ENCODE peak calls at places on chromosome 5, in six cellular contexts. One of them, this sample, is unnamed.

GRCh38 chr5:149285153-149285552 is 13.5 kb downstream of the AFAP1L1 start:
- DNase-seq in HFFc6: no peak
- DNase-seq in left colon: no peak
- DNase-seq in iPS-NIHi11: no peak
- DNase-seq in ACHN: no peak
- DNase-seq in NAMALWA: no peak
- DNase-seq in this sample: no peak

GRCh38 chr5:134203630-134204029 is 22.2 kb downstream of the PPP2CA start:
- DNase-seq in HFFc6: no peak
- DNase-seq in left colon: no peak
- DNase-seq in iPS-NIHi11: no peak
- DNase-seq in ACHN: no peak
- DNase-seq in NAMALWA: no peak
- DNase-seq in this sample: no peak

GRCh38 chr5:158848634-158849033 is 251.1 kb downstream of the EBF1 start:
- DNase-seq in HFFc6: no peak
- DNase-seq in left colon: no peak
- DNase-seq in iPS-NIHi11: no peak
- DNase-seq in ACHN: no peak
- DNase-seq in NAMALWA: peak
- DNase-seq in this sample: no peak

GRCh38 chr5:149060325-149060724 is 2.5 kb downstream of the SH3TC2 start:
- DNase-seq in HFFc6: peak
- DNase-seq in left colon: peak
- DNase-seq in iPS-NIHi11: no peak
- DNase-seq in ACHN: peak
- DNase-seq in NAMALWA: no peak
- DNase-seq in this sample: peak

GRCh38 chr5:159620853-159621540 is 290.7 kb upstream of the IL12B start:
- DNase-seq in HFFc6: no peak
- DNase-seq in left colon: no peak
- DNase-seq in iPS-NIHi11: no peak
- DNase-seq in ACHN: no peak
- DNase-seq in NAMALWA: no peak
- DNase-seq in this sample: no peak

GRCh38 chr5:27316283-27316675 is 277.9 kb upstream of the CDH9 start:
- DNase-seq in HFFc6: peak
- DNase-seq in left colon: no peak
- DNase-seq in iPS-NIHi11: no peak
- DNase-seq in ACHN: peak
- DNase-seq in NAMALWA: no peak
- DNase-seq in this sample: no peak

GRCh38 chr5:151127926-151128325 is 29.7 kb downstream of the ANXA6 start:
- DNase-seq in HFFc6: no peak
- DNase-seq in left colon: no peak
- DNase-seq in iPS-NIHi11: no peak
- DNase-seq in ACHN: no peak
- DNase-seq in NAMALWA: no peak
- DNase-seq in this sample: no peak

GRCh38 chr5:111755942-111756353 is 1.0 kb downstream of the NREP start:
- DNase-seq in HFFc6: peak
- DNase-seq in left colon: no peak
- DNase-seq in iPS-NIHi11: no peak
- DNase-seq in ACHN: no peak
- DNase-seq in NAMALWA: peak
- DNase-seq in this sample: no peak

GRCh38 chr5:50580506-50580905 is 85.9 kb upstream of the PARP8 start:
- DNase-seq in HFFc6: no peak
- DNase-seq in left colon: no peak
- DNase-seq in iPS-NIHi11: no peak
- DNase-seq in ACHN: no peak
- DNase-seq in NAMALWA: no peak
- DNase-seq in this sample: no peak

GRCh38 chr5:79183617-79184016 is 52.3 kb upstream of the JMY start:
- DNase-seq in HFFc6: no peak
- DNase-seq in left colon: no peak
- DNase-seq in iPS-NIHi11: no peak
- DNase-seq in ACHN: no peak
- DNase-seq in NAMALWA: no peak
- DNase-seq in this sample: no peak

GRCh38 chr5:78555870-78556269 is 92.7 kb downstream of the LHFPL2 start:
- DNase-seq in HFFc6: no peak
- DNase-seq in left colon: no peak
- DNase-seq in iPS-NIHi11: no peak
- DNase-seq in ACHN: no peak
- DNase-seq in NAMALWA: no peak
- DNase-seq in this sample: no peak

GRCh38 chr5:141875795-141876627 is 2.2 kb downstream of the PCDH1 start:
- DNase-seq in HFFc6: no peak
- DNase-seq in left colon: peak
- DNase-seq in iPS-NIHi11: no peak
- DNase-seq in ACHN: no peak
- DNase-seq in NAMALWA: no peak
- DNase-seq in this sample: peak

GRCh38 chr5:115296130-115296997 is at the start of gene CCDC112:
- DNase-seq in HFFc6: peak
- DNase-seq in left colon: peak
- DNase-seq in iPS-NIHi11: peak
- DNase-seq in ACHN: peak
- DNase-seq in NAMALWA: peak
- DNase-seq in this sample: peak

GRCh38 chr5:56574778-56575177 is 240.6 kb upstream of the MAP3K1 start:
- DNase-seq in HFFc6: no peak
- DNase-seq in left colon: no peak
- DNase-seq in iPS-NIHi11: no peak
- DNase-seq in ACHN: no peak
- DNase-seq in NAMALWA: no peak
- DNase-seq in this sample: no peak

GRCh38 chr5:104635216-104635615 is 1072.6 kb upstream of the NUDT12 start:
- DNase-seq in HFFc6: no peak
- DNase-seq in left colon: no peak
- DNase-seq in iPS-NIHi11: no peak
- DNase-seq in ACHN: peak
- DNase-seq in NAMALWA: no peak
- DNase-seq in this sample: no peak

GRCh38 chr5:151757233-151758140 is 944 bp downstream of the ATOX1 start:
- DNase-seq in HFFc6: no peak
- DNase-seq in left colon: no peak
- DNase-seq in iPS-NIHi11: no peak
- DNase-seq in ACHN: no peak
- DNase-seq in NAMALWA: peak
- DNase-seq in this sample: no peak

GRCh38 chr5:172678902-172679301 is 37.8 kb downstream of the NEURL1B start:
- DNase-seq in HFFc6: no peak
- DNase-seq in left colon: peak
- DNase-seq in iPS-NIHi11: no peak
- DNase-seq in ACHN: no peak
- DNase-seq in NAMALWA: no peak
- DNase-seq in this sample: peak

GRCh38 chr5:126745259-126745992 is 31.5 kb upstream of the LMNB1 start:
- DNase-seq in HFFc6: no peak
- DNase-seq in left colon: no peak
- DNase-seq in iPS-NIHi11: no peak
- DNase-seq in ACHN: no peak
- DNase-seq in NAMALWA: no peak
- DNase-seq in this sample: no peak

This sample was measured in transverse colon.